ENCODE peak calls at places on chromosomes 1 and 21, in nine cellular contexts. J is globus pallidus; E is astrocyte of the spinal cord; A is MV-4-11; N is activated CD4-positive, alpha-beta memory T cell treated with anti-CD3 and anti-CD28 coated beads for 36 hours; F is NCI-H69; H is NCI-H1105; O is dorsolateral prefrontal cortex; T is Right ventricle myocardium superior. W is an unnamed sample.

GRCh38 chr1:42479621-42480020 is 16.5 kb downstream of the CCDC30 start:
- DNase-seq in J (no peak), E (no peak), A (peak; percentile 56), N (no peak), F (peak; percentile 35), H (no peak), O (no peak), T (no peak), W (no peak)

GRCh38 chr1:20180221-20181207 is 5.4 kb upstream of the UBXN10 start:
- DNase-seq in J (no peak), E (no peak), A (no peak), N (no peak), F (no peak), H (no peak), O (no peak), T (no peak), W (no peak)

GRCh38 chr1:170204121-170204520 is 58.4 kb downstream of the NTMT2 start:
- DNase-seq in J (no peak), E (no peak), A (no peak), N (no peak), F (no peak), H (no peak), O (no peak), T (no peak), W (no peak)

GRCh38 chr1:212791261-212791675 is 309 bp downstream of the NSL1 start:
- DNase-seq in J (no peak), E (no peak), A (peak; percentile 65), N (no peak), F (peak; percentile 91), H (no peak), O (no peak), T (no peak), W (no peak)

GRCh38 chr1:99558539-99558938 is 87.4 kb upstream of the PALMD start:
- DNase-seq in J (no peak), E (peak; percentile 42), A (no peak), N (no peak), F (no peak), H (no peak), O (no peak), T (no peak), W (no peak)

GRCh38 chr1:158600735-158601134 is 4.3 kb upstream of the OR10Z1 start:
- DNase-seq in J (no peak), E (no peak), A (no peak), N (no peak), F (no peak), H (no peak), O (no peak), T (no peak), W (no peak)

GRCh38 chr1:109772658-109773202 is 9.0 kb upstream of the EPS8L3 start:
- DNase-seq in J (no peak), E (no peak), A (no peak), N (no peak), F (no peak), H (no peak), O (no peak), T (peak; percentile 27), W (no peak)

GRCh38 chr1:202685671-202686070 is 24.6 kb downstream of the SYT2 start:
- DNase-seq in J (no peak), E (no peak), A (no peak), N (no peak), F (peak; percentile 20), H (no peak), O (no peak), T (no peak), W (no peak)

GRCh38 chr21:34579411-34579810 is 35.5 kb downstream of the RCAN1 start:
- DNase-seq in J (no peak), E (peak; percentile 46), A (peak; percentile 51), N (no peak), F (no peak), H (no peak), O (no peak), T (no peak), W (peak; percentile 13)

GRCh38 chr1:70264875-70265274 is 43.7 kb downstream of the SRSF11 start:
- DNase-seq in J (no peak), E (no peak), A (no peak), N (no peak), F (no peak), H (no peak), O (no peak), T (no peak), W (no peak)

GRCh38 chr1:156458181-156458503 is 42.4 kb downstream of the MEF2D start:
- DNase-seq in J (no peak), E (peak; percentile 65), A (no peak), N (no peak), F (peak; percentile 13), H (no peak), O (no peak), T (no peak), W (no peak)

W was measured in T1000.